ENCODE peak calls at places on chromosomes 6 and 20, in five cellular contexts. X is progenitor cell of endocrine pancreas, B is HFF-Myc, F is foreskin fibroblast, Q is NB4. L is an unnamed sample.

GRCh38 chr20:750801-751200 is 17.5 kb downstream of the SLC52A3 start:
- DNase-seq in X (no peak), F (no peak), Q (peak; percentile 35), B (no peak), L (no peak)

GRCh38 chr20:52624270-52624669 is 347.9 kb upstream of the TSHZ2 start:
- DNase-seq in Q (no peak), F (no peak), B (no peak), X (no peak), L (no peak)

GRCh38 chr6:111809264-111809663 is 64.0 kb downstream of the FYN start:
- DNase-seq in B (peak; percentile 43), F (peak; percentile 54), Q (no peak), X (no peak), L (no peak)

GRCh38 chr6:122803056-122803695 is 14.1 kb downstream of the SMPDL3A start:
- DNase-seq in F (peak; percentile 30), Q (no peak), X (no peak), B (no peak), L (no peak)

GRCh38 chr6:92759195-92759594 is 660.2 kb downstream of the EPHA7 start:
- DNase-seq in Q (no peak), F (no peak), B (no peak), X (no peak), L (no peak)

GRCh38 chr20:24148372-24148771 is 159.8 kb upstream of the GGTLC1 start:
- DNase-seq in B (no peak), X (no peak), F (no peak), Q (peak; percentile 70), L (no peak)

GRCh38 chr6:132333639-132334516 is 67.4 kb downstream of the MOXD1 start:
- DNase-seq in X (peak; percentile 20), B (peak; percentile 85), F (peak; percentile 89), Q (no peak), L (no peak)

GRCh38 chr6:109978174-109979032 is at the start of gene GPR6:
- DNase-seq in Q (peak; percentile 53), F (peak; percentile 22), X (peak; percentile 89), B (peak; percentile 12), L (peak; percentile 85)

GRCh38 chr6:31464252-31465184 is 33.4 kb upstream of the MICB start:
- DNase-seq in B (no peak), F (no peak), Q (no peak), X (no peak), L (no peak)

GRCh38 chr6:149332602-149333311 is 15.2 kb downstream of the TAB2 start:
- DNase-seq in X (no peak), F (no peak), Q (no peak), B (no peak), L (no peak)

GRCh38 chr6:56334937-56335336 is 87.6 kb upstream of the COL21A1 start:
- DNase-seq in B (no peak), X (no peak), F (peak; percentile 85), Q (no peak), L (no peak)

GRCh38 chr6:93073811-93074210 is 345.5 kb downstream of the EPHA7 start:
- DNase-seq in B (no peak), Q (no peak), X (no peak), F (no peak), L (no peak)

GRCh38 chr20:25738198-25738597 is 41.5 kb upstream of the ZNF337 start:
- DNase-seq in X (no peak), Q (no peak), B (no peak), F (peak; percentile 62), L (no peak)

GRCh38 chr6:76940186-76940585 is 523.1 kb downstream of the HTR1B start:
- DNase-seq in B (no peak), Q (no peak), X (no peak), F (no peak), L (no peak)

GRCh38 chr6:107970255-107970654 is 12.2 kb upstream of the SEC63 start:
- DNase-seq in F (no peak), B (no peak), X (no peak), Q (no peak), L (no peak)

GRCh38 chr20:37343212-37343993 is 2.5 kb upstream of the SRC start:
- DNase-seq in F (no peak), Q (no peak), B (no peak), X (no peak), L (no peak)

GRCh38 chr6:143621876-143622605 is 55.7 kb upstream of the PHACTR2 start:
- DNase-seq in B (peak; percentile 35), X (no peak), Q (no peak), F (peak; percentile 26), L (no peak)

GRCh38 chr6:3751019-3751729 is at the start of gene PXDC1:
- DNase-seq in X (no peak), B (no peak), F (no peak), Q (no peak), L (no peak)

GRCh38 chr6:31009731-31010130 is 543 bp upstream of the MUC22 start:
- DNase-seq in F (no peak), Q (no peak), B (no peak), X (no peak), L (no peak)

GRCh38 chr20:41063442-41063841 is 34.8 kb downstream of the TOP1 start:
- DNase-seq in X (no peak), B (no peak), F (no peak), Q (no peak), L (no peak)

GRCh38 chr6:15132854-15133670 is 112.8 kb upstream of the JARID2 start:
- DNase-seq in B (no peak), X (no peak), Q (peak; percentile 30), F (peak; percentile 58), L (no peak)

GRCh38 chr20:6525447-6526303 is 241.8 kb upstream of the BMP2 start:
- DNase-seq in B (no peak), Q (peak; percentile 69), F (no peak), X (no peak), L (no peak)

GRCh38 chr20:10863337-10864060 is 189.7 kb upstream of the JAG1 start:
- DNase-seq in B (peak; percentile 65), X (no peak), F (peak; percentile 74), Q (no peak), L (no peak)

GRCh38 chr20:58233881-58234528 is 5.6 kb upstream of the ANKRD60 start:
- DNase-seq in X (peak; percentile 42), F (no peak), B (no peak), Q (peak; percentile 45), L (peak; percentile 82)

GRCh38 chr6:30915591-30915946 is 1.5 kb downstream of the VARS2 start:
- DNase-seq in X (no peak), B (peak; percentile 56), F (peak; percentile 55), Q (peak; percentile 74), L (no peak)

GRCh38 chr20:61640846-61641245 is 388.8 kb downstream of the CDH4 start:
- DNase-seq in F (no peak), X (no peak), B (no peak), Q (no peak), L (no peak)

GRCh38 chr6:111712398-111712797 is 106.7 kb upstream of the TRAF3IP2 start:
- DNase-seq in X (no peak), F (peak; percentile 69), B (no peak), Q (no peak), L (no peak)

DNA sequence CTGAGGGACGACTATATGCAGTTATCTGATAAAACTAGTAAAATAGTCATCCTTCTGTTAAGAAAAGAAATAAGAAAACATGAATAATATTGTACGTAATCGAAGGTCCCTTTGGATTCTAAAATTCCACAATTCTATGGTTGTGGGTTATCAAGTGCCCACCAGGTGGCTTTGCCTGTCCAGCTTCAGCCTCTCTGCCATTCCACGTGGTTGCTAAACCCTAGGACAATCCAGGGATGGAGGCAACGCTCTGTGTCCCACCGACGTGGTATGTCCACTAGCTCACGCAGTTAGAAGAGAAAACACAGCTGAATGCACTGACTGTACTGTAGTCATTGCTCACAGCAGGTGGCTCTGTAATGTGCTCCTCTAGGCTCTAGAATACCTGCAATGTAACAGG is 349.3 kb downstream of the FARS2 start:
- DNase-seq in B (no peak), Q (no peak), F (no peak), X (no peak), L (no peak)
- TF ChIP-seq CTCF in B (peak; percentile 3), Q (no peak), F (no peak), X (peak; percentile 19), L (no peak)

GRCh38 chr6:117191448-117191847 is 73.9 kb upstream of the VGLL2 start:
- DNase-seq in X (no peak), F (no peak), Q (no peak), B (no peak), L (no peak)

GRCh38 chr6:117191009-117191408 is 74.3 kb upstream of the VGLL2 start:
- DNase-seq in Q (no peak), F (no peak), B (no peak), X (no peak), L (no peak)

DNA sequence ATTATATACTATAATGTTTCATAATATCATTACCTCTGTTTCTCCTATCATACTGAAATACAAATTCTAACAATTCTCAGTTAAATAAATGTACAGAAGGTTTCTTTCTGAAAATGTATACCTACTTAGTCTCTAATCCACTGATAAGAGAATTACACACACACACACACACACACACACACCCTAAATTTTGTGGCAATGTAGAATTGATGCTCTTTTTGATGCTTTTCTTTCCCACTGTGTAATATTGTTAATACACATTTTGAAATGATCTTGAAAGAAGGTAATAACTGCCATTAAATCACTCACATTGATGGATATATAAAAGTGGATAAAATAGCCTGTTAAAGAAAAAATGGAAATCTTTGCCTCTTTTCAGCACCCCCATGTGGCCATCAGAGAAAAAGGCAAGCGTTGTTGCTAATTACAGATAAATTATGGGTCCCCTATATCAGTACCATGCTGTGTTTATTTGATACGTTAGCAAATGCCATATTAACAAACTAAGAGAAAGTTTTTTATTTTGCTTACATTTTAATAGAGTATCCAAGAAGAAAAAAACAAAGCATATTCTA is 76.6 kb upstream of the VGLL2 start:
- DNase-seq in B (no peak), X (no peak), Q (peak; percentile 10), F (no peak), L (no peak)
- TF ChIP-seq CTCF in B (peak; percentile 28), X (peak; percentile 64), Q (peak; percentile 44), F (peak; percentile 35), L (peak; percentile 70)

GRCh38 chr6:113511100-113511499 is 346.0 kb upstream of the MARCKS start:
- DNase-seq in Q (no peak), F (no peak), X (no peak), B (no peak), L (peak; percentile 23)

GRCh38 chr6:113513086-113513485 is 344.1 kb upstream of the MARCKS start:
- DNase-seq in B (no peak), X (no peak), Q (no peak), F (no peak), L (no peak)

GRCh38 chr6:113508249-113508648 is 348.9 kb upstream of the MARCKS start:
- DNase-seq in B (no peak), F (no peak), Q (no peak), X (no peak), L (no peak)

GRCh38 chr6:113512581-113512980 is 344.6 kb upstream of the MARCKS start:
- DNase-seq in B (no peak), X (no peak), F (no peak), Q (no peak), L (no peak)
- TF ChIP-seq CTCF in B (no peak), X (no peak), F (no peak), Q (no peak), L (no peak)

GRCh38 chr20:45964024-45964423 is 8.0 kb downstream of the ZNF335 start:
- DNase-seq in X (no peak), F (no peak), B (no peak), Q (no peak), L (no peak)

GRCh38 chr20:45959956-45960630 is 11.9 kb downstream of the ZNF335 start:
- DNase-seq in Q (no peak), X (no peak), B (no peak), F (no peak), L (no peak)

GRCh38 chr20:45965169-45966002 is 6.6 kb downstream of the ZNF335 start:
- DNase-seq in B (no peak), X (no peak), F (no peak), Q (no peak), L (no peak)

GRCh38 chr20:45962031-45962755 is 9.8 kb downstream of the ZNF335 start:
- DNase-seq in X (no peak), B (no peak), Q (no peak), F (no peak), L (no peak)

GRCh38 chr20:45963059-45964011 is 8.7 kb downstream of the ZNF335 start:
- DNase-seq in F (no peak), Q (peak; percentile 66), X (no peak), B (no peak), L (no peak)
- TF ChIP-seq CTCF in F (no peak), Q (peak; percentile 26), X (peak; percentile 46), B (peak; percentile 6), L (no peak)

L was measured in glutamatergic neuron.